ENCODE peak calls at places on chromosomes 16 and 17, in seven cellular contexts. One of them, this sample, is unnamed.

GRCh38 chr16:4683255-4684029 is 9.9 kb upstream of the NUDT16L1 start:
- DNase-seq in PC-3: no peak
- DNase-seq in IMR-90: no peak
- DNase-seq in breast epithelium: no peak
- DNase-seq in HCT116: no peak
- DNase-seq in psoas muscle: no peak
- DNase-seq in hepatocyte: no peak
- DNase-seq in this sample: no peak

GRCh38 chr17:27800522-27800921 is at the start of gene NOS2:
- DNase-seq in PC-3: no peak
- DNase-seq in IMR-90: no peak
- DNase-seq in breast epithelium: no peak
- DNase-seq in HCT116: no peak
- DNase-seq in psoas muscle: no peak
- DNase-seq in hepatocyte: peak; percentile 62
- DNase-seq in this sample: no peak

GRCh38 chr17:7854851-7855642 is at the start of gene TMEM88:
- DNase-seq in PC-3: no peak
- DNase-seq in IMR-90: no peak
- DNase-seq in breast epithelium: peak; percentile 50
- DNase-seq in HCT116: no peak
- DNase-seq in psoas muscle: no peak
- DNase-seq in hepatocyte: peak; percentile 46
- DNase-seq in this sample: no peak

GRCh38 chr17:27480699-27481098 is 24.5 kb downstream of the KSR1 start:
- DNase-seq in PC-3: no peak
- DNase-seq in IMR-90: no peak
- DNase-seq in breast epithelium: no peak
- DNase-seq in HCT116: no peak
- DNase-seq in psoas muscle: no peak
- DNase-seq in hepatocyte: no peak
- DNase-seq in this sample: no peak

GRCh38 chr17:45320931-45321461 is 4.2 kb upstream of the MAP3K14 start:
- DNase-seq in PC-3: peak; percentile 100
- DNase-seq in IMR-90: peak; percentile 97
- DNase-seq in breast epithelium: no peak
- DNase-seq in HCT116: peak; percentile 85
- DNase-seq in psoas muscle: no peak
- DNase-seq in hepatocyte: peak; percentile 84
- DNase-seq in this sample: no peak

GRCh38 chr16:75433732-75434413 is 570 bp upstream of the CFDP1 start:
- DNase-seq in PC-3: peak; percentile 72
- DNase-seq in IMR-90: peak; percentile 97
- DNase-seq in breast epithelium: peak; percentile 62
- DNase-seq in HCT116: no peak
- DNase-seq in psoas muscle: peak; percentile 43
- DNase-seq in hepatocyte: peak; percentile 90
- DNase-seq in this sample: peak; percentile 74

GRCh38 chr17:75151893-75152292 is 2.4 kb downstream of the JPT1 start:
- DNase-seq in PC-3: peak; percentile 63
- DNase-seq in IMR-90: peak; percentile 52
- DNase-seq in breast epithelium: no peak
- DNase-seq in HCT116: no peak
- DNase-seq in psoas muscle: no peak
- DNase-seq in hepatocyte: no peak
- DNase-seq in this sample: no peak

GRCh38 chr17:80443498-80443897 is 28.5 kb downstream of the ENDOV start:
- DNase-seq in PC-3: no peak
- DNase-seq in IMR-90: no peak
- DNase-seq in breast epithelium: no peak
- DNase-seq in HCT116: no peak
- DNase-seq in psoas muscle: no peak
- DNase-seq in hepatocyte: no peak
- DNase-seq in this sample: no peak

GRCh38 chr17:79231766-79232287 is 157.2 kb downstream of the ENGASE start:
- DNase-seq in PC-3: no peak
- DNase-seq in IMR-90: no peak
- DNase-seq in breast epithelium: no peak
- DNase-seq in HCT116: no peak
- DNase-seq in psoas muscle: no peak
- DNase-seq in hepatocyte: no peak
- DNase-seq in this sample: no peak

GRCh38 chr16:14199624-14200023 is 128.5 kb downstream of the MRTFB start:
- DNase-seq in PC-3: peak; percentile 33
- DNase-seq in IMR-90: peak; percentile 27
- DNase-seq in breast epithelium: no peak
- DNase-seq in HCT116: no peak
- DNase-seq in psoas muscle: no peak
- DNase-seq in hepatocyte: no peak
- DNase-seq in this sample: no peak

DNA sequence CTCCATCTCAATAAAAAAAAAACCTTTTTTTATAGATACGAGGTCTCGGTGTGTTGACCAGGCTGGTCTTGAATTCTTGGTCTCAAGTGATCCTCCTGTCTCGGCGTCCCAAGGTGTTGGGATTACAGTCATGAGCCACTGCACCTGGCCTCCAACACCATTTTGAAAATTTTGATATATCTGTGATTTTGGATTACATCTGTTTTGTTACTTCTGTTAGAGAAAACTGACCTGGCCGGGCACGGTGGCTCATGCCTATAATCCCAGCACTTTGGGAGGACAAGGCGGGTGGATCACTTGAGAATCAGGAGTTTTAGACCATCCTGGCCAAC is 18.6 kb downstream of the RMI2 start:
- DNase-seq in PC-3: no peak
- DNase-seq in IMR-90: no peak
- DNase-seq in breast epithelium: no peak
- DNase-seq in HCT116: no peak
- DNase-seq in psoas muscle: no peak
- DNase-seq in hepatocyte: no peak
- DNase-seq in this sample: no peak
- H3K4me1 ChIP-seq in PC-3: peaks cover 33% of the 10 kb centered on the region
- H3K4me1 ChIP-seq in IMR-90: peaks cover 29% of the 10 kb centered on the region
- H3K4me1 ChIP-seq in breast epithelium: peaks cover 4% of the 10 kb centered on the region
- H3K4me1 ChIP-seq in HCT116: peaks cover 49% of the 10 kb centered on the region
- H3K4me1 ChIP-seq in psoas muscle: no peaks in the 10 kb centered on the region
- H3K4me1 ChIP-seq in hepatocyte: peaks cover 16% of the 10 kb centered on the region
- H3K4me1 ChIP-seq in this sample: peaks cover 9% of the 10 kb centered on the region

DNA sequence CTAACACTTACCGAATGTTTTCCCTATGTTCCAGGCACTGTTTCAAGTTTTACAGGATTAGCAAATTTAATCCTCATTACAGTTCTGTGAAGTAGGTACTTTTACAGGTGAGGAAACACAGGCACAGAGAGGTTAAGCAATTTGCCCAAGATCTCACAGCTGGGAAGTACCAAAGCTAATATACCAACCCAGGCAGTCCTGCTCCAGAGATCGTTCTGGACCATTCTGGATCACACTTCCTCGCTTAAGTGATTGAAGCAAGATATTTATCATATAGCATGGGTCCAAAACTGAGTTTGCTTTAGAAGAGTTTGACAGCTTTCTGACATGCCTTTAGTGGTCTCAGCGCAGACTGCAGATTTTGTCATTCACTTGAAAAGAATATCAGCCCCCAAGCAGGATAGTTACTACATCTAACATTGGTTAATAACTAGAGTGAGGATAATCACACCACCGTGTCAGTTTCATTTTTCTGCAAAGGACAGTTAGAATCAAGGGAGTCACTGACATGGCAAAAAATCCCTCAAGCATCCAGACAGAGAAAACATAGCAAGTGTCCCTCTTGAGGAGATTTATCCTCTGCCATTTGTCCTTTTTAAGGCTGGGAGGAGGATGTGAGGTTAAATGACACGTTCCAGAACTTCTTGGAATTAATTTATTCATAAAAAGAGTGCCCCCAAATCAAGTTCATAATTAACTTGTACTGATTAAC is 5.1 kb downstream of the HS3ST3B1 start:
- DNase-seq in PC-3: no peak
- DNase-seq in IMR-90: no peak
- DNase-seq in breast epithelium: no peak
- DNase-seq in HCT116: no peak
- DNase-seq in psoas muscle: no peak
- DNase-seq in hepatocyte: no peak
- DNase-seq in this sample: no peak
- TF ChIP-seq CTCF in PC-3: no peak
- TF ChIP-seq CTCF in IMR-90: no peak
- TF ChIP-seq CTCF in breast epithelium: no peak
- TF ChIP-seq CTCF in HCT116: no peak
- TF ChIP-seq CTCF in psoas muscle: no peak
- TF ChIP-seq CTCF in hepatocyte: no peak
- TF ChIP-seq CTCF in this sample: no peak

DNA sequence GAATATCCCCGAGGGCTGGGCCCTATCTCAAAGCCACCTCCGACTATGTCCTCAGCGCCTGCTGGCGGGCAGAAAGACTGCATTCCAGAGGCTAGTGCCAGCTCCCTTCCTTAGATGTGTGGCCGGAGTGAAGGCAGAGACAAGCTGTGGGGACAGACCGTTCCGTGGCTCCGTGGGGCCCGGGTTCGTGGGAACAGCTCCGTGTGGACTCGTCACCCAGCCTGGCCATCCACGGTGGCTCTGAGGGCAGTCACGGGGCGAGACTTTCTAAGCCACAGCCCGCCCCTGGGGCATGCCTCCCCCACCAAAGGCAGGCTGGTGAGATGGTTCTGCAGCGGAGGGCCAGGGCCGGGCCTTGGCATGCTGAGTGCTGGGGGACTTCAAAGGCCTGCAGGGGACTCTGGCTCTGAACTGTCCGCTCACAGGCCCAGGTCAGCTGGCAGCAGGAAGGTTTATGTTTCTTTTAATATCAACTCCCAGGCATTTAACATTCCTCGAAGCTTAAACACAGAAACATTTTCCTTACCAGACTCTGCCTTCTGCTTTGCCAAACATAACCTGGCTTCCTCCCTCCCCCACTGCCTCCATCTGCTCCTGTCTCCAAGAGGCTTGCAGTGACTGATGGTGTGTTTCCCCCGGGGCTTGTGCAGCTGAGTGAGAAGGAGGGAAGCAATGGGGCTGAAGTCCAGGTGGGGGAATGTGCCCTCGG is 50.4 kb downstream of the TIMM22 start:
- DNase-seq in PC-3: no peak
- DNase-seq in IMR-90: peak; percentile 90
- DNase-seq in breast epithelium: no peak
- DNase-seq in HCT116: no peak
- DNase-seq in psoas muscle: peak; percentile 29
- DNase-seq in hepatocyte: peak; percentile 46
- DNase-seq in this sample: no peak
- H3K27ac ChIP-seq in PC-3: no peak overlapping the region
- H3K27ac ChIP-seq in IMR-90: peak overlapping the region; percentile 73
- H3K27ac ChIP-seq in breast epithelium: peak overlapping the region; percentile 68
- H3K27ac ChIP-seq in HCT116: no peak overlapping the region
- H3K27ac ChIP-seq in psoas muscle: peak overlapping the region; percentile 50
- H3K27ac ChIP-seq in hepatocyte: peak overlapping the region; percentile 79
- H3K27ac ChIP-seq in this sample: peak overlapping the region; percentile 80

GRCh38 chr17:15350777-15351486 is 9.5 kb upstream of the TEKT3 start:
- DNase-seq in PC-3: no peak
- DNase-seq in IMR-90: no peak
- DNase-seq in breast epithelium: no peak
- DNase-seq in HCT116: no peak
- DNase-seq in psoas muscle: no peak
- DNase-seq in hepatocyte: peak; percentile 49
- DNase-seq in this sample: no peak

GRCh38 chr17:15354256-15354655 is 12.9 kb upstream of the TEKT3 start:
- DNase-seq in PC-3: peak; percentile 38
- DNase-seq in IMR-90: no peak
- DNase-seq in breast epithelium: no peak
- DNase-seq in HCT116: no peak
- DNase-seq in psoas muscle: no peak
- DNase-seq in hepatocyte: no peak
- DNase-seq in this sample: no peak

GRCh38 chr17:15349119-15349518 is 7.7 kb upstream of the TEKT3 start:
- DNase-seq in PC-3: peak; percentile 68
- DNase-seq in IMR-90: no peak
- DNase-seq in breast epithelium: no peak
- DNase-seq in HCT116: no peak
- DNase-seq in psoas muscle: no peak
- DNase-seq in hepatocyte: no peak
- DNase-seq in this sample: no peak

GRCh38 chr17:15351487-15351840 is 10.1 kb upstream of the TEKT3 start:
- DNase-seq in PC-3: no peak
- DNase-seq in IMR-90: no peak
- DNase-seq in breast epithelium: no peak
- DNase-seq in HCT116: no peak
- DNase-seq in psoas muscle: no peak
- DNase-seq in hepatocyte: no peak
- DNase-seq in this sample: no peak

DNA sequence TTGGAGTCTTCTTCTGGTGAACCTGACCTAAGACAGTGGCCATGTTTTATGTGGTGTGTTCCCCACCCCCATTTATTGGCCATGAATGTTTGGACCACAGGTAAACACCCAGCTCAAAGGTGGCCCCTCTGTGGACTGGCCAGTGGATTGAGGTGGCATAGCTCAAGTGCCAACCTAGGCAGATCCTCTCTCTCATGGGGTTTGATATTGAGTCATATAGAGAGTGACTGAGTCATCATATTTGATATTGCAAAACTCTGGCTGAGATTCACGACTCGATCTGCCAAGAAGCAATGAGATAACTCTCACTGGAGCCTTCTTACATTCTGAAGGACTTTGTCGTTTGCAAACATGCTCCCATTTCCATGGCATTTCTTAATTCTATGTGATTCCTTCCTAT is 10.5 kb upstream of the TEKT3 start:
- DNase-seq in PC-3: peak; percentile 97
- DNase-seq in IMR-90: peak; percentile 88
- DNase-seq in breast epithelium: no peak
- DNase-seq in HCT116: no peak
- DNase-seq in psoas muscle: no peak
- DNase-seq in hepatocyte: peak; percentile 41
- DNase-seq in this sample: no peak
- H3K4me1 ChIP-seq in PC-3: peaks cover 48% of the 10 kb centered on the region
- H3K4me1 ChIP-seq in IMR-90: peaks cover 5% of the 10 kb centered on the region
- H3K4me1 ChIP-seq in breast epithelium: no peaks in the 10 kb centered on the region
- H3K4me1 ChIP-seq in HCT116: no peaks in the 10 kb centered on the region
- H3K4me1 ChIP-seq in psoas muscle: peaks cover 19% of the 10 kb centered on the region
- H3K4me1 ChIP-seq in hepatocyte: peaks cover 32% of the 10 kb centered on the region
- H3K4me1 ChIP-seq in this sample: no peaks in the 10 kb centered on the region

GRCh38 chr17:42980766-42981397 is 517 bp downstream of the RUNDC1 start:
- DNase-seq in PC-3: peak; percentile 62
- DNase-seq in IMR-90: peak; percentile 64
- DNase-seq in breast epithelium: peak; percentile 65
- DNase-seq in HCT116: peak; percentile 31
- DNase-seq in psoas muscle: peak; percentile 39
- DNase-seq in hepatocyte: peak; percentile 82
- DNase-seq in this sample: peak; percentile 48
- TF ChIP-seq CTCF in PC-3: no peak
- TF ChIP-seq CTCF in IMR-90: no peak
- TF ChIP-seq CTCF in breast epithelium: no peak
- TF ChIP-seq CTCF in HCT116: no peak
- TF ChIP-seq CTCF in psoas muscle: peak; percentile 18
- TF ChIP-seq CTCF in hepatocyte: peak; percentile 18
- TF ChIP-seq CTCF in this sample: no peak

GRCh38 chr17:39674179-39674578 is 5.9 kb downstream of the PNMT start:
- DNase-seq in PC-3: no peak
- DNase-seq in IMR-90: no peak
- DNase-seq in breast epithelium: no peak
- DNase-seq in HCT116: no peak
- DNase-seq in psoas muscle: no peak
- DNase-seq in hepatocyte: no peak
- DNase-seq in this sample: no peak
- H3K27ac ChIP-seq in PC-3: no peak overlapping the region
- H3K27ac ChIP-seq in IMR-90: no peak overlapping the region
- H3K27ac ChIP-seq in breast epithelium: peak overlapping the region; percentile 91
- H3K27ac ChIP-seq in HCT116: no peak overlapping the region
- H3K27ac ChIP-seq in psoas muscle: peak overlapping the region; percentile 89
- H3K27ac ChIP-seq in hepatocyte: peak overlapping the region; percentile 91
- H3K27ac ChIP-seq in this sample: no peak overlapping the region

This sample was measured in lung.